ENCODE peak calls at places on chromosomes 6 and 20, in six cellular contexts. C, N, E, J, X and T are unnamed samples.

GRCh38 chr6:130965657-130966056 is 97.4 kb downstream of the EPB41L2 start:
- DNase-seq in C (no peak), N (no peak), E (no peak), J (no peak), X (no peak), T (no peak)

GRCh38 chr20:35680464-35681183 is 15.9 kb upstream of the CPNE1 start:
- DNase-seq in C (no peak), N (no peak), E (no peak), J (no peak), X (no peak), T (no peak)

GRCh38 chr20:3612795-3613560 is 50.2 kb downstream of the GFRA4 start:
- DNase-seq in C (no peak), N (no peak), E (no peak), J (no peak), X (peak), T (no peak)

GRCh38 chr6:53603381-53604121 is 58.6 kb upstream of the GCLC start:
- DNase-seq in C (no peak), N (no peak), E (no peak), J (no peak), X (no peak), T (no peak)

GRCh38 chr20:62737271-62737761 is 28.7 kb downstream of the NTSR1 start:
- DNase-seq in C (no peak), N (no peak), E (no peak), J (no peak), X (no peak), T (no peak)

GRCh38 chr20:47795214-47795667 is 10.0 kb upstream of the SULF2 start:
- DNase-seq in C (no peak), N (no peak), E (no peak), J (no peak), X (no peak), T (no peak)

GRCh38 chr6:706819-707381 is 14.0 kb upstream of the EXOC2 start:
- DNase-seq in C (no peak), N (no peak), E (no peak), J (no peak), X (no peak), T (no peak)

GRCh38 chr20:34710568-34710839 is 6.4 kb downstream of the TP53INP2 start:
- DNase-seq in C (no peak), N (no peak), E (no peak), J (no peak), X (no peak), T (no peak)

GRCh38 chr20:51387125-51387865 is 155.2 kb downstream of the NFATC2 start:
- DNase-seq in C (peak), N (no peak), E (no peak), J (no peak), X (no peak), T (no peak)

GRCh38 chr20:35491823-35492222 is 36.4 kb downstream of the CEP250 start:
- DNase-seq in C (no peak), N (no peak), E (no peak), J (no peak), X (no peak), T (no peak)

DNA sequence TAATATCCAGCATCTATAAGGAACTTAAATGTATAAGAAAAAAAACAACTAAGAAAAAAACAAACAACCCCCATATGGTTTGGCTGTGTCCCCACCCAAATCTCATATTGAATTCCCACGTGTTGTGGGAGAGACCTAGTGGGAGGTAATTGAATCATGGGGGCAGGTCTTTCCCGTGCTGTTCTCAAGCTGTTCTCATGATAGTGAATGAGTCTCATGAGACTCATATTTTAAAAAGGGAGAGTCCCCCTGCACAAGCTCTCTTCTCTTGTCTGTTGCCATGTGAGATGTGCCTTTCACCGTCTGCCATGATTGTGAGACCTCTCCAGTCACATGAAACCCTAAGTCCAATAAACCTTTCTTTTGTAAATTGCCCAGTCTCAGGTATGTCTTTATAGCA is 105.7 kb upstream of the GJE1 start:
- DNase-seq in C (no peak), N (no peak), E (no peak), J (no peak), X (no peak), T (no peak)
- TF ChIP-seq POLR2AphosphoS5 in C (no peak), N (no peak), E (no peak), J (no peak), X (no peak), T (no peak)

DNA sequence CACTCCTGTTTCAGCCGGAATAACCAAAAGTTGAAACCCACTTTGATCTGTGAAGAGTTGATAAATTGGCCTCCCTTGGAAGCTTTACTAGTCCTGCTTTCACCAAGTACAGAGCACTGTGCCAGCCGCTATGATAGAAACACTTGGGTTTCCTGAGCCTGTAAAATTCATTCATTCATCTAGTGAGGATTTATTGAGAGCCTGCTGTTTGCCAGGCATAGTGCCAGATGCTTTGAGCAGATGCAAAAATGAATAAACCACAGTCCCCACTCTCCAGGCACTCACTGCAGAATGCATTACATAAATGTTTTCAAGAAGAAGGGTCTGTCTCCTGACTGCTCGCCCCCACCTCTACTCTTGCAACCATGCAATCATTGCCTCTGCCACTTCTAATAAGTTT is 25.3 kb upstream of the TMEM217 start:
- DNase-seq in C (no peak), N (no peak), E (no peak), J (no peak), X (no peak), T (peak)
- H3K27ac ChIP-seq in C (no peak), N (no peak), E (no peak), J (no peak), X (peak), T (peak)

DNA sequence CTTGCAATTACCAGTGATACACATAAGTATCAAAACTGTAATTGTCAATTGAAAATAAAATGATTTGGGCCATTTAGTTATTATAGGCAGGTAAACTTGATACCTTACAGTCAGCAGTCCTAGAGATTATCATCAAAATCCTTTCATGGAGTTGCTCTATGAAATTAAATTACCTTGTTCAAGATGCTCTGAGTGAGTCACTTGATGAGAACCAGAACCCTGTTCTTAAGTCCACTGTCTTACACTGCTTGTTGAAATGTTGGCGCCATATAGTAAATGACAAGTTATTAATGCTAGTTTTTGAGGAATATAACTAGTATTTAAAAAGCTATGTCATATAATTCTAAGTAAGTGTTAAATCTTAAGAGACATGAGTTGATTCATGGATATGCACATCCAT is 37.2 kb upstream of the BAG2 start:
- DNase-seq in C (no peak), N (no peak), E (no peak), J (no peak), X (no peak), T (no peak)
- TF ChIP-seq POLR2AphosphoS5 in C (no peak), N (no peak), E (no peak), J (no peak), X (no peak), T (no peak)

DNA sequence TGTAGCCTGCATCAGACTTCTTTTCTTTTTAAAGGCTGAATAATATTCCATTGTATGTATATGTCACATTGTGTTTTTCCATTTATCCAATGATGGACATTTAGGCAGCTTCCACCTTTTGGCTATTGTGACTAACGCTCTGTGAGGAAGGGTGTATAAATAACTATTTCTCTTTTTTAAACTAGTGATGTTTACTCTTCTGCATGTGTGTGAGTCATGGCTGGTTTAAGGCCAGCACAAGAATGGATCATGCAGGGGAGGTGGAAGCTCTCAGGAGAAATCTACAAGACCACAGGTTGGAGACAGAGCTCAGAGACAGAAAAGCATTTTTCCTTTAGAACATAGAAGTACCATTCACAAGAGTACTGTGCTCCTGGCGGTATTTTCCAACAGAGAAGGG is 307.2 kb downstream of the SOX4 start:
- DNase-seq in C (no peak), N (no peak), E (no peak), J (peak), X (no peak), T (no peak)
- H3K27ac ChIP-seq in C (no peak), N (no peak), E (no peak), J (no peak), X (no peak), T (no peak)

DNA sequence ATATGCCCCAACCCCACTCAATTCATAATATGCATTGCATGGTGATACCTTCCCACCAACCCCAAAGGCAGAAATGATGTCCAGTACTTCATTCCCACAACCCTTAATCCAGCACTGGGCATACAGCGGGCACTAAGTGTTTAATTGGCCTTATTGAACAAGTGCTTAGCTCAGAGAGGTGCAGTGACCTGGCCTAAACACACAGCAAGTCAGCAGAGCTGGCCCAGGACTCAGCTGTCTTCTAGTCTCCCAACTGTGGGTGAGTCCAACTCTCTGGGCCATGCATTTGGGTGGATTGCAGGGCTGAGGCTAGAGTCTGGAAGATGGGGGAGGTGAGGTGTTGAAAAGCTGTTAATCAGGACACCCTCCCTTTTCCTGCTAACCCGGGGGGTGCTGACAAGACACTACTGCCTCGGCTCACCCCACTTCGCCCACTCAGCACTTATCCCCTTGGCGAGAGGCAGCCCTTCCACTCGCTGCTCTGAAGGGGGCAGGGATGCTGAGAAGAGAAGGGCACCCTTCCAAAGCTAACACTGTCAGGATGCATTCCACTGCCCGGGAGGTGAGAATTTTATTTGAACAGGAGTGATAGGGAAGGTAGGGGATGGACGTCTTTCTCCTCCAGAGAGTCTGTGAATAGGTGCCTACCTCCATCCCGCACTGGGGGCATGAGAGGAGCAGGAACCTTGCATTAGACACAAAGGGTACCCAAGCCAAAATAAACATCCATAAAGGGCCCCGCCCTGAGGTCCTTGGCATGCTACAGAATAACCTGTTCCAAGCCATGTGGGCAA is 14.2 kb downstream of the KCNK5 start:
- DNase-seq in C (no peak), N (no peak), E (no peak), J (no peak), X (no peak), T (no peak)
- TF ChIP-seq POLR2AphosphoS5 in C (no peak), N (no peak), E (no peak), J (no peak), X (no peak), T (no peak)

GRCh38 chr6:129440691-129441090 is 269.3 kb downstream of the ARHGAP18 start:
- DNase-seq in C (peak), N (no peak), E (no peak), J (no peak), X (no peak), T (no peak)
- H3K27ac ChIP-seq in C (peak), N (no peak), E (no peak), J (no peak), X (no peak), T (no peak)

GRCh38 chr6:6738922-6739717 is 150.6 kb downstream of the LY86 start:
- DNase-seq in C (no peak), N (no peak), E (no peak), J (no peak), X (no peak), T (no peak)
- TF ChIP-seq POLR2AphosphoS5 in C (no peak), N (no peak), E (no peak), J (no peak), X (no peak), T (no peak)

GRCh38 chr6:166752928-166753721 is 126.1 kb upstream of the RPS6KA2 start:
- DNase-seq in C (no peak), N (no peak), E (no peak), J (no peak), X (no peak), T (no peak)
- H3K27ac ChIP-seq in C (no peak), N (no peak), E (no peak), J (no peak), X (no peak), T (no peak)

GRCh38 chr6:43228951-43229802 is at the start of gene DNPH1:
- DNase-seq in C (peak), N (peak), E (no peak), J (no peak), X (no peak), T (no peak)
- TF ChIP-seq POLR2AphosphoS5 in C (peak), N (peak), E (peak), J (peak), X (peak), T (peak)